ENCODE peak calls at places on chromosomes 1 and 21, in four cellular contexts. M is naive thymus-derived CD4-positive, alpha-beta T cell; K is osteoblast; D is Caco-2. N is an unnamed sample. For H3K4me1, the result is how much of the 10 kb centered on the place peaks cover.

GRCh38 chr21:17537299-17537698 is 24.5 kb downstream of the CXADR start:
- DNase-seq in M (no peak), K (no peak), D (peak), N (no peak)

GRCh38 chr1:7810395-7810794 is 26.3 kb downstream of the PER3 start:
- DNase-seq in M (no peak), K (peak), D (no peak), N (no peak)

GRCh38 chr1:204478166-204478899 is 16.3 kb downstream of the PIK3C2B start:
- DNase-seq in M (no peak), K (no peak), D (no peak), N (no peak)

GRCh38 chr1:59697138-59697811 is 117.5 kb upstream of the HOOK1 start:
- DNase-seq in M (peak), K (no peak), D (no peak), N (peak)

GRCh38 chr1:3058263-3059030 is 10.6 kb upstream of the PRDM16 start:
- DNase-seq in M (no peak), K (peak), D (no peak), N (no peak)

GRCh38 chr1:937521-937920 is 13.8 kb downstream of the SAMD11 start:
- DNase-seq in M (no peak), K (no peak), D (no peak), N (no peak)

GRCh38 chr1:110542730-110543129 is 23.8 kb upstream of the KCNA10 start:
- DNase-seq in M (no peak), K (no peak), D (peak), N (peak)

GRCh38 chr1:213661346-213661745 is 326.4 kb upstream of the PROX1 start:
- DNase-seq in M (no peak), K (no peak), D (no peak), N (no peak)

GRCh38 chr1:184533049-184533448 is 146.2 kb downstream of the C1orf21 start:
- DNase-seq in M (no peak), K (no peak), D (no peak), N (no peak)

GRCh38 chr21:45715441-45715840 is 71.9 kb downstream of the PCBP3 start:
- DNase-seq in M (no peak), K (no peak), D (no peak), N (no peak)

GRCh38 chr1:165842363-165843129 is 15.1 kb downstream of the UCK2 start:
- DNase-seq in M (peak), K (peak), D (no peak), N (no peak)

GRCh38 chr1:173507847-173508209 is 30.7 kb downstream of the PRDX6 start:
- DNase-seq in M (no peak), K (peak), D (no peak), N (no peak)

GRCh38 chr1:169513208-169513607 is 27.5 kb upstream of the SLC19A2 start:
- DNase-seq in M (no peak), K (no peak), D (no peak), N (no peak)

GRCh38 chr1:184691719-184692324 is 62.8 kb downstream of the EDEM3 start:
- DNase-seq in M (no peak), K (no peak), D (peak), N (no peak)

GRCh38 chr1:248306103-248306502 is 2.9 kb upstream of the OR2T12 start:
- DNase-seq in M (no peak), K (no peak), D (no peak), N (no peak)

GRCh38 chr1:20248954-20249612 is 41.6 kb upstream of the VWA5B1 start:
- DNase-seq in M (peak), K (no peak), D (no peak), N (no peak)

GRCh38 chr1:200862713-200863415 is 9.9 kb upstream of the GPR25 start:
- DNase-seq in M (no peak), K (no peak), D (no peak), N (no peak)

GRCh38 chr1:22778842-22779520 is 68.3 kb downstream of the EPHB2 start:
- DNase-seq in M (no peak), K (no peak), D (no peak), N (no peak)

GRCh38 chr21:44749116-44749758 is 37.9 kb upstream of the TSPEAR start:
- DNase-seq in M (no peak), K (peak), D (no peak), N (no peak)

GRCh38 chr1:109787211-109787844 is 23.6 kb upstream of the EPS8L3 start:
- DNase-seq in M (no peak), K (no peak), D (no peak), N (no peak)

GRCh38 chr1:221439734-221440436 is 302.0 kb downstream of the DUSP10 start:
- DNase-seq in M (no peak), K (peak), D (no peak), N (peak)

GRCh38 chr1:153265457-153265856 is 6.0 kb downstream of the LORICRIN start:
- DNase-seq in M (no peak), K (no peak), D (no peak), N (no peak)

GRCh38 chr1:30511563-30512252 is 211.7 kb downstream of the MATN1 start:
- DNase-seq in M (no peak), K (no peak), D (no peak), N (no peak)

GRCh38 chr21:38925923-38926322 is 120.2 kb downstream of the ETS2 start:
- DNase-seq in M (no peak), K (peak), D (no peak), N (no peak)

GRCh38 chr21:31667141-31667540 is 7.6 kb downstream of the SOD1 start:
- DNase-seq in M (no peak), K (no peak), D (no peak), N (no peak)

GRCh38 chr1:168050880-168051279 is 85.8 kb downstream of the GPR161 start:
- DNase-seq in M (no peak), K (no peak), D (no peak), N (no peak)

GRCh38 chr1:38088366-38088765 is 41.8 kb upstream of the POU3F1 start:
- DNase-seq in M (no peak), K (no peak), D (peak), N (no peak)

GRCh38 chr1:113058861-113059441 is 14.0 kb upstream of the LRIG2 start:
- DNase-seq in M (no peak), K (peak), D (no peak), N (no peak)

GRCh38 chr21:25790122-25790951 is 55.6 kb downstream of the GABPA start:
- DNase-seq in M (peak), K (no peak), D (peak), N (peak)

GRCh38 chr1:1183833-1184775 is 10.4 kb downstream of the TTLL10 start:
- DNase-seq in M (no peak), K (peak), D (no peak), N (no peak)

GRCh38 chr1:21779613-21780521 is 3.1 kb downstream of the USP48 start:
- DNase-seq in M (no peak), K (no peak), D (no peak), N (peak)

GRCh38 chr1:207752456-207753132 is 740 bp downstream of the CD46 start:
- DNase-seq in M (peak), K (peak), D (peak), N (no peak)

GRCh38 chr1:54885863-54886723 is 902 bp downstream of the DHCR24 start:
- DNase-seq in M (no peak), K (peak), D (peak), N (no peak)

GRCh38 chr1:61132176-61133047 is 50.1 kb downstream of the NFIA start:
- DNase-seq in M (no peak), K (no peak), D (no peak), N (no peak)

GRCh38 chr1:222557148-222557547 is 9.2 kb upstream of the HHIPL2 start:
- DNase-seq in M (no peak), K (no peak), D (no peak), N (no peak)

GRCh38 chr1:32998997-32999396 is 34.4 kb upstream of the RNF19B start:
- DNase-seq in M (no peak), K (no peak), D (no peak), N (no peak)

GRCh38 chr1:33000427-33001026 is 35.9 kb upstream of the RNF19B start:
- DNase-seq in M (no peak), K (peak), D (no peak), N (no peak)

GRCh38 chr1:33002006-33002405 is 34.7 kb downstream of the AK2 start:
- DNase-seq in M (no peak), K (no peak), D (no peak), N (no peak)

GRCh38 chr1:33003657-33004056 is 33.0 kb downstream of the AK2 start:
- DNase-seq in M (no peak), K (no peak), D (no peak), N (no peak)

GRCh38 chr1:33001282-33001681 is 35.4 kb downstream of the AK2 start:
- DNase-seq in M (no peak), K (peak), D (no peak), N (no peak)
- H3K4me1 ChIP-seq in M (under half), K (under half), D (under half), N (under half)

DNA sequence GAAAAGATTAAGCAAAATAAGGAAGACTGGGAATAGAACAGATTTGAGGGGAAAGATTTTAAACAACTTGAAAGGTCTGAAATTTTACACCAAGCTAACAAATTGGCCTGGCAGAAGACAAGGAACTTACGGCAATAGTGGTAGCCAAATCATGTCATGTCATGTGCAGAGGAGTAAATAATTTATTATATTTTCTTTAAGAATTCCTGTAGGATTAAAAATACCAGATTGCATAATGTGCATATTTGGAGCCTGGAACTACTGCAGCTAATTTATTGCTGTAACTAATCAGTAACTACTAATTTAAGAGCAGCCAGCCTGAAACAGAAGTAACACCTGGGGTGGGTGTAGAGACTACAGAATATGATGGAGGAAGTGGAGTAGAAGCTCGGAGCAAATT is 334.3 kb downstream of the TGFB2 start:
- DNase-seq in M (no peak), K (no peak), D (no peak), N (no peak)
- H3K4me1 ChIP-seq in M (under half), K (under half), D (under half), N (under half)

GRCh38 chr1:223709598-223709997 is 2.7 kb upstream of the CAPN2 start:
- DNase-seq in M (no peak), K (peak), D (no peak), N (no peak)
- H3K4me1 ChIP-seq in M (under half), K (half or more), D (half or more), N (under half)

GRCh38 chr1:206696812-206697585 is 12.3 kb downstream of the MAPKAPK2 start:
- DNase-seq in M (no peak), K (no peak), D (no peak), N (no peak)

GRCh38 chr1:206700445-206701036 is 15.8 kb downstream of the MAPKAPK2 start:
- DNase-seq in M (no peak), K (no peak), D (no peak), N (no peak)

GRCh38 chr1:206698011-206698410 is 13.3 kb downstream of the MAPKAPK2 start:
- DNase-seq in M (no peak), K (no peak), D (no peak), N (no peak)

GRCh38 chr1:206698990-206699586 is 14.4 kb downstream of the MAPKAPK2 start:
- DNase-seq in M (no peak), K (no peak), D (no peak), N (no peak)

GRCh38 chr1:206699626-206700025 is 14.9 kb downstream of the MAPKAPK2 start:
- DNase-seq in M (no peak), K (no peak), D (no peak), N (no peak)
- H3K4me1 ChIP-seq in M (under half), K (under half), D (under half), N (under half)

GRCh38 chr1:170687625-170688024 is 23.7 kb downstream of the PRRX1 start:
- DNase-seq in M (no peak), K (no peak), D (no peak), N (no peak)

GRCh38 chr1:170682159-170682558 is 18.2 kb downstream of the PRRX1 start:
- DNase-seq in M (no peak), K (no peak), D (no peak), N (no peak)

GRCh38 chr1:170682809-170683208 is 18.9 kb downstream of the PRRX1 start:
- DNase-seq in M (no peak), K (no peak), D (no peak), N (no peak)

GRCh38 chr1:170680428-170680827 is 16.5 kb downstream of the PRRX1 start:
- DNase-seq in M (no peak), K (no peak), D (no peak), N (no peak)

GRCh38 chr1:170685166-170685565 is 21.2 kb downstream of the PRRX1 start:
- DNase-seq in M (no peak), K (no peak), D (no peak), N (no peak)
- H3K4me1 ChIP-seq in M (under half), K (half or more), D (under half), N (under half)

GRCh38 chr1:155966135-155966534 is 12.2 kb downstream of the ARHGEF2 start:
- DNase-seq in M (no peak), K (no peak), D (no peak), N (no peak)

GRCh38 chr1:155969377-155969791 is 9.0 kb downstream of the ARHGEF2 start:
- DNase-seq in M (no peak), K (no peak), D (no peak), N (no peak)

GRCh38 chr1:155968670-155969069 is 9.7 kb downstream of the ARHGEF2 start:
- DNase-seq in M (no peak), K (no peak), D (no peak), N (no peak)

GRCh38 chr1:155966750-155967149 is 11.6 kb downstream of the ARHGEF2 start:
- DNase-seq in M (no peak), K (no peak), D (no peak), N (no peak)

DNA sequence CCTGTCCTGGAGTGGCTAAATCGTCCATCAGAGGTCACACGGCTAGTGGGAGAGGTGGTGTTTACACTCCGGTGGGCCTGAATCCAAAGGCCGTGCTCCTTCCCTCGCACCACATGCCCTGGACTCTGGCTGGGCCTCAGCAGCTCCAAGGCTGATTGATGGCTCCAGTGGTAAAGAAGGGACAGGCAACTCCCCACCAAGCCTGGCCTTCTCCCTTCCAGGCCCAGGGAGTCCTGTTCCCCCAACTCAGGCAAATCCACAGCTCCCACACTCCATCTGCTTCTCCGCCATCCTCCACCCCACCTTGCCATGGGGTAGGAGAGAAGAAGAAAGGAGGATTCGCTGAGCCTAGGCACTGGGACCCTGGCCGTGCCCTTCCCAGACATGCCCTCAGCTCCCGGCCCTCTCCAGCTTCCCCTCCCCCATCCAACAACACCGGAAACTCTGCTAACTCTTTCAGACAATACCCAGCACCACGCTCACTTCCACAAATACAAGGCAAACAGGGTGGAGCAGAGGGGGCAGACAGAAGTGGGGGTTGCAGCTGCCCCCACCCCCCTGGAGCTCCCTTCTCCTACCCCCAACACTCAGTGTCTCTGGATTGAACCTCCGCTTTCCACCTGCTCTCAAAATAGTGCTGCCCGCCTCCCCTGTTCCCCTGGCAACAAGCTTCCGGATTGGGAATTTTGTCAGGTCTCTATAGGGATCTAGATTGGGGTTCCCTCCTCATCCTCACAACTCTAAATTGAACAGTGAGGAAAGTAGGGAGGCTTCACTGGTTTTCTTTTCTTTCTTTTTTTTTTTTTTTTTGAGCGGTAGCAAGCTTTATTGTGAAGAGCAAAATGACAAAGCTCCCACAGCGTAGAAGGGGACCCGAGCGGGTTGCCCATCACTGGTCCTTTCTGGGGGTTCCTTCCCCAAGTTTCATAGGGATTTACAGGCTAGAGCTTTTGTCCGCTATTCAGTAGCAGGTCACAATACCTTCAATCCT is 10.6 kb downstream of the ARHGEF2 start:
- DNase-seq in M (peak), K (no peak), D (no peak), N (no peak)
- H3K4me1 ChIP-seq in M (half or more), K (under half), D (under half), N (half or more)